ENCODE peak calls at places on chromosomes 7 and 10, in four cellular contexts. One of them, this sample, is unnamed.

GRCh38 chr10:123428302-123428701 is 237.9 kb upstream of the GPR26 start:
- DNase-seq in activated CD4-positive, CD25-positive, alpha-beta regulatory T cell: no peak
- DNase-seq in hepatocyte: peak
- DNase-seq in activated CD8-positive, alpha-beta memory T cell treated with anti-CD3 and anti-CD28 coated beads for 1 hour: no peak
- DNase-seq in this sample: peak

GRCh38 chr10:93363891-93364648 is 118.1 kb downstream of the MYOF start:
- DNase-seq in activated CD4-positive, CD25-positive, alpha-beta regulatory T cell: no peak
- DNase-seq in hepatocyte: no peak
- DNase-seq in activated CD8-positive, alpha-beta memory T cell treated with anti-CD3 and anti-CD28 coated beads for 1 hour: no peak
- DNase-seq in this sample: no peak

GRCh38 chr7:79304711-79305110 is 148.8 kb downstream of the MAGI2 start:
- DNase-seq in activated CD4-positive, CD25-positive, alpha-beta regulatory T cell: no peak
- DNase-seq in hepatocyte: no peak
- DNase-seq in activated CD8-positive, alpha-beta memory T cell treated with anti-CD3 and anti-CD28 coated beads for 1 hour: no peak
- DNase-seq in this sample: no peak

GRCh38 chr7:129610709-129611245 is 743 bp upstream of the NRF1 start:
- DNase-seq in activated CD4-positive, CD25-positive, alpha-beta regulatory T cell: no peak
- DNase-seq in hepatocyte: peak
- DNase-seq in activated CD8-positive, alpha-beta memory T cell treated with anti-CD3 and anti-CD28 coated beads for 1 hour: no peak
- DNase-seq in this sample: no peak

GRCh38 chr10:30359373-30360206 is 10.5 kb upstream of the MTPAP start:
- DNase-seq in activated CD4-positive, CD25-positive, alpha-beta regulatory T cell: peak
- DNase-seq in hepatocyte: peak
- DNase-seq in activated CD8-positive, alpha-beta memory T cell treated with anti-CD3 and anti-CD28 coated beads for 1 hour: peak
- DNase-seq in this sample: no peak

GRCh38 chr7:1025747-1026581 is 18.4 kb upstream of the GPR146 start:
- DNase-seq in activated CD4-positive, CD25-positive, alpha-beta regulatory T cell: no peak
- DNase-seq in hepatocyte: no peak
- DNase-seq in activated CD8-positive, alpha-beta memory T cell treated with anti-CD3 and anti-CD28 coated beads for 1 hour: no peak
- DNase-seq in this sample: no peak

GRCh38 chr7:43458746-43459337 is 124.1 kb upstream of the STK17A start:
- DNase-seq in activated CD4-positive, CD25-positive, alpha-beta regulatory T cell: no peak
- DNase-seq in hepatocyte: no peak
- DNase-seq in activated CD8-positive, alpha-beta memory T cell treated with anti-CD3 and anti-CD28 coated beads for 1 hour: no peak
- DNase-seq in this sample: no peak

GRCh38 chr7:49763791-49764190 is 9.6 kb upstream of the VWC2 start:
- DNase-seq in activated CD4-positive, CD25-positive, alpha-beta regulatory T cell: no peak
- DNase-seq in hepatocyte: no peak
- DNase-seq in activated CD8-positive, alpha-beta memory T cell treated with anti-CD3 and anti-CD28 coated beads for 1 hour: no peak
- DNase-seq in this sample: no peak

GRCh38 chr7:610531-611280 is 91.1 kb upstream of the PDGFA start:
- DNase-seq in activated CD4-positive, CD25-positive, alpha-beta regulatory T cell: no peak
- DNase-seq in hepatocyte: peak
- DNase-seq in activated CD8-positive, alpha-beta memory T cell treated with anti-CD3 and anti-CD28 coated beads for 1 hour: no peak
- DNase-seq in this sample: no peak

GRCh38 chr10:70820976-70821750 is 5.4 kb downstream of the SGPL1 start:
- DNase-seq in activated CD4-positive, CD25-positive, alpha-beta regulatory T cell: no peak
- DNase-seq in hepatocyte: no peak
- DNase-seq in activated CD8-positive, alpha-beta memory T cell treated with anti-CD3 and anti-CD28 coated beads for 1 hour: no peak
- DNase-seq in this sample: no peak

GRCh38 chr7:46859963-46860475 is 721.9 kb downstream of the TNS3 start:
- DNase-seq in activated CD4-positive, CD25-positive, alpha-beta regulatory T cell: no peak
- DNase-seq in hepatocyte: no peak
- DNase-seq in activated CD8-positive, alpha-beta memory T cell treated with anti-CD3 and anti-CD28 coated beads for 1 hour: no peak
- DNase-seq in this sample: no peak

GRCh38 chr10:14353291-14353913 is 22.7 kb upstream of the FRMD4A start:
- DNase-seq in activated CD4-positive, CD25-positive, alpha-beta regulatory T cell: no peak
- DNase-seq in hepatocyte: no peak
- DNase-seq in activated CD8-positive, alpha-beta memory T cell treated with anti-CD3 and anti-CD28 coated beads for 1 hour: no peak
- DNase-seq in this sample: no peak

GRCh38 chr10:60466267-60467201 is 76.9 kb upstream of the ANK3 start:
- DNase-seq in activated CD4-positive, CD25-positive, alpha-beta regulatory T cell: no peak
- DNase-seq in hepatocyte: no peak
- DNase-seq in activated CD8-positive, alpha-beta memory T cell treated with anti-CD3 and anti-CD28 coated beads for 1 hour: no peak
- DNase-seq in this sample: no peak

GRCh38 chr7:149496642-149497391 is 792 bp downstream of the ZNF746 start:
- DNase-seq in activated CD4-positive, CD25-positive, alpha-beta regulatory T cell: peak
- DNase-seq in hepatocyte: peak
- DNase-seq in activated CD8-positive, alpha-beta memory T cell treated with anti-CD3 and anti-CD28 coated beads for 1 hour: peak
- DNase-seq in this sample: no peak

GRCh38 chr7:117270371-117270770 is 52.5 kb downstream of the WNT2 start:
- DNase-seq in activated CD4-positive, CD25-positive, alpha-beta regulatory T cell: no peak
- DNase-seq in hepatocyte: no peak
- DNase-seq in activated CD8-positive, alpha-beta memory T cell treated with anti-CD3 and anti-CD28 coated beads for 1 hour: no peak
- DNase-seq in this sample: no peak

GRCh38 chr10:12432402-12433189 is 83.2 kb downstream of the CAMK1D start:
- DNase-seq in activated CD4-positive, CD25-positive, alpha-beta regulatory T cell: no peak
- DNase-seq in hepatocyte: no peak
- DNase-seq in activated CD8-positive, alpha-beta memory T cell treated with anti-CD3 and anti-CD28 coated beads for 1 hour: no peak
- DNase-seq in this sample: no peak

GRCh38 chr10:121598261-121599249 is at the start of gene FGFR2:
- DNase-seq in activated CD4-positive, CD25-positive, alpha-beta regulatory T cell: no peak
- DNase-seq in hepatocyte: peak
- DNase-seq in activated CD8-positive, alpha-beta memory T cell treated with anti-CD3 and anti-CD28 coated beads for 1 hour: no peak
- DNase-seq in this sample: no peak